ENCODE peak calls at places on chromosomes 12 and 14, in six cellular contexts. One of them, this sample, is unnamed. For H3K9me3, the result is how much of the 10 kb centered on the place peaks cover.

GRCh38 chr12:102513739-102514138 is 33.4 kb upstream of the IGF1 start:
- DNase-seq in PC-3: no peak
- DNase-seq in mammary epithelial cell: no peak
- DNase-seq in CD4-positive, CD25-positive, alpha-beta regulatory T cell: no peak
- DNase-seq in pancreas: no peak
- DNase-seq in effector memory CD4-positive, alpha-beta T cell: no peak
- DNase-seq in this sample: no peak

GRCh38 chr12:40099423-40099853 is 6.4 kb downstream of the SLC2A13 start:
- DNase-seq in PC-3: no peak
- DNase-seq in mammary epithelial cell: no peak
- DNase-seq in CD4-positive, CD25-positive, alpha-beta regulatory T cell: no peak
- DNase-seq in pancreas: no peak
- DNase-seq in effector memory CD4-positive, alpha-beta T cell: no peak
- DNase-seq in this sample: no peak

GRCh38 chr12:19759229-19759628 is 319.9 kb downstream of the AEBP2 start:
- DNase-seq in PC-3: peak
- DNase-seq in mammary epithelial cell: peak
- DNase-seq in CD4-positive, CD25-positive, alpha-beta regulatory T cell: no peak
- DNase-seq in pancreas: no peak
- DNase-seq in effector memory CD4-positive, alpha-beta T cell: no peak
- DNase-seq in this sample: no peak

GRCh38 chr14:71060795-71061455 is 153.7 kb downstream of the PCNX1 start:
- DNase-seq in PC-3: no peak
- DNase-seq in mammary epithelial cell: no peak
- DNase-seq in CD4-positive, CD25-positive, alpha-beta regulatory T cell: no peak
- DNase-seq in pancreas: no peak
- DNase-seq in effector memory CD4-positive, alpha-beta T cell: no peak
- DNase-seq in this sample: no peak

GRCh38 chr12:96247567-96247962 is 53.4 kb downstream of the ELK3 start:
- DNase-seq in PC-3: peak
- DNase-seq in mammary epithelial cell: peak
- DNase-seq in CD4-positive, CD25-positive, alpha-beta regulatory T cell: no peak
- DNase-seq in pancreas: no peak
- DNase-seq in effector memory CD4-positive, alpha-beta T cell: no peak
- DNase-seq in this sample: no peak

GRCh38 chr14:69107407-69108003 is 45.4 kb downstream of the DCAF5 start:
- DNase-seq in PC-3: peak
- DNase-seq in mammary epithelial cell: peak
- DNase-seq in CD4-positive, CD25-positive, alpha-beta regulatory T cell: peak
- DNase-seq in pancreas: no peak
- DNase-seq in effector memory CD4-positive, alpha-beta T cell: no peak
- DNase-seq in this sample: no peak

GRCh38 chr12:29552324-29552927 is 54.9 kb upstream of the OVCH1 start:
- DNase-seq in PC-3: peak
- DNase-seq in mammary epithelial cell: peak
- DNase-seq in CD4-positive, CD25-positive, alpha-beta regulatory T cell: peak
- DNase-seq in pancreas: peak
- DNase-seq in effector memory CD4-positive, alpha-beta T cell: peak
- DNase-seq in this sample: peak

GRCh38 chr14:24367506-24368214 is at the start of gene NFATC4:
- DNase-seq in PC-3: peak
- DNase-seq in mammary epithelial cell: no peak
- DNase-seq in CD4-positive, CD25-positive, alpha-beta regulatory T cell: no peak
- DNase-seq in pancreas: peak
- DNase-seq in effector memory CD4-positive, alpha-beta T cell: no peak
- DNase-seq in this sample: no peak

GRCh38 chr12:26800858-26801257 is 32.1 kb downstream of the ITPR2 start:
- DNase-seq in PC-3: no peak
- DNase-seq in mammary epithelial cell: no peak
- DNase-seq in CD4-positive, CD25-positive, alpha-beta regulatory T cell: no peak
- DNase-seq in pancreas: no peak
- DNase-seq in effector memory CD4-positive, alpha-beta T cell: no peak
- DNase-seq in this sample: no peak

GRCh38 chr14:85060116-85060515 is 469.8 kb upstream of the FLRT2 start:
- DNase-seq in PC-3: no peak
- DNase-seq in mammary epithelial cell: peak
- DNase-seq in CD4-positive, CD25-positive, alpha-beta regulatory T cell: no peak
- DNase-seq in pancreas: no peak
- DNase-seq in effector memory CD4-positive, alpha-beta T cell: no peak
- DNase-seq in this sample: no peak

GRCh38 chr12:110600254-110600653 is 13.7 kb upstream of the TCTN1 start:
- DNase-seq in PC-3: peak
- DNase-seq in mammary epithelial cell: peak
- DNase-seq in CD4-positive, CD25-positive, alpha-beta regulatory T cell: peak
- DNase-seq in pancreas: no peak
- DNase-seq in effector memory CD4-positive, alpha-beta T cell: no peak
- DNase-seq in this sample: no peak

GRCh38 chr14:38278035-38278434 is 22.1 kb upstream of the CLEC14A start:
- DNase-seq in PC-3: peak
- DNase-seq in mammary epithelial cell: no peak
- DNase-seq in CD4-positive, CD25-positive, alpha-beta regulatory T cell: no peak
- DNase-seq in pancreas: no peak
- DNase-seq in effector memory CD4-positive, alpha-beta T cell: no peak
- DNase-seq in this sample: no peak

GRCh38 chr12:123250471-123251383 is 17.5 kb downstream of the MTRFR start:
- DNase-seq in PC-3: peak
- DNase-seq in mammary epithelial cell: peak
- DNase-seq in CD4-positive, CD25-positive, alpha-beta regulatory T cell: no peak
- DNase-seq in pancreas: peak
- DNase-seq in effector memory CD4-positive, alpha-beta T cell: no peak
- DNase-seq in this sample: peak

GRCh38 chr14:68124885-68125731 is 305.5 kb downstream of the RAD51B start:
- DNase-seq in PC-3: peak
- DNase-seq in mammary epithelial cell: peak
- DNase-seq in CD4-positive, CD25-positive, alpha-beta regulatory T cell: no peak
- DNase-seq in pancreas: no peak
- DNase-seq in effector memory CD4-positive, alpha-beta T cell: no peak
- DNase-seq in this sample: no peak

GRCh38 chr14:70640938-70641547 is 673 bp upstream of the TTC9 start:
- DNase-seq in PC-3: peak
- DNase-seq in mammary epithelial cell: peak
- DNase-seq in CD4-positive, CD25-positive, alpha-beta regulatory T cell: peak
- DNase-seq in pancreas: peak
- DNase-seq in effector memory CD4-positive, alpha-beta T cell: peak
- DNase-seq in this sample: no peak

GRCh38 chr14:97485172-97485571 is 688.0 kb downstream of the VRK1 start:
- DNase-seq in PC-3: no peak
- DNase-seq in mammary epithelial cell: no peak
- DNase-seq in CD4-positive, CD25-positive, alpha-beta regulatory T cell: no peak
- DNase-seq in pancreas: no peak
- DNase-seq in effector memory CD4-positive, alpha-beta T cell: no peak
- DNase-seq in this sample: no peak

GRCh38 chr14:97491697-97492096 is 694.5 kb downstream of the VRK1 start:
- DNase-seq in PC-3: no peak
- DNase-seq in mammary epithelial cell: no peak
- DNase-seq in CD4-positive, CD25-positive, alpha-beta regulatory T cell: no peak
- DNase-seq in pancreas: no peak
- DNase-seq in effector memory CD4-positive, alpha-beta T cell: no peak
- DNase-seq in this sample: no peak

GRCh38 chr14:97486601-97487120 is 689.5 kb downstream of the VRK1 start:
- DNase-seq in PC-3: no peak
- DNase-seq in mammary epithelial cell: no peak
- DNase-seq in CD4-positive, CD25-positive, alpha-beta regulatory T cell: no peak
- DNase-seq in pancreas: no peak
- DNase-seq in effector memory CD4-positive, alpha-beta T cell: no peak
- DNase-seq in this sample: no peak

GRCh38 chr14:97489750-97490149 is 692.6 kb downstream of the VRK1 start:
- DNase-seq in PC-3: no peak
- DNase-seq in mammary epithelial cell: no peak
- DNase-seq in CD4-positive, CD25-positive, alpha-beta regulatory T cell: no peak
- DNase-seq in pancreas: no peak
- DNase-seq in effector memory CD4-positive, alpha-beta T cell: no peak
- DNase-seq in this sample: no peak

DNA sequence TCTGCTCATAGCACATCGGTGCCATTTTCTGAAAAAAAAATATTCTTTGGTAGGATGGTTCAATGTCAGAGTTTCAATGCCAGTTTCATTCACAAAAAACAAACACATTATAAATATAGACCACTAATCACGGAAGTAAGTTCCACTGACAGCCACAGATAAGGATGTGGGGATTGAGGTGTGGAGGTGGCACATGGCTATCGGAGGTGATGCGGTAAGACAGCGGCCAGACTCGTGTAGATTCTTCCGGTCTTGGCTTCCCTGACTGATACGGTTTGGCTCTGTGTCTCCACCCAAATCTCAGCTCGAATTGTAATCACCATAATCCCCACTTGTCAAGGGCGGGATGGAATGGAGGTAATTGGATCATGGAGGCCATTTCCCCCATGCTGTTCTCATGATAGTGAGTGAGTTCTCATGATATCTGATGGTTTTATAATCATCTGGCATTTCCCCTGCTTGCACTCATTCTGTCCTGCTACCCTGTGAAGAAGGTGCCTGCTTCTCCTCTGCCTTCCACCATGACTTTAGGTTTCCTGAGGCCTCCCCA is 693.4 kb downstream of the VRK1 start:
- DNase-seq in PC-3: no peak
- DNase-seq in mammary epithelial cell: no peak
- DNase-seq in CD4-positive, CD25-positive, alpha-beta regulatory T cell: no peak
- DNase-seq in pancreas: no peak
- DNase-seq in effector memory CD4-positive, alpha-beta T cell: no peak
- DNase-seq in this sample: no peak
- H3K9me3 ChIP-seq in PC-3: under half
- H3K9me3 ChIP-seq in mammary epithelial cell: under half
- H3K9me3 ChIP-seq in CD4-positive, CD25-positive, alpha-beta regulatory T cell: under half
- H3K9me3 ChIP-seq in pancreas: under half
- H3K9me3 ChIP-seq in effector memory CD4-positive, alpha-beta T cell: under half
- H3K9me3 ChIP-seq in this sample: under half

DNA sequence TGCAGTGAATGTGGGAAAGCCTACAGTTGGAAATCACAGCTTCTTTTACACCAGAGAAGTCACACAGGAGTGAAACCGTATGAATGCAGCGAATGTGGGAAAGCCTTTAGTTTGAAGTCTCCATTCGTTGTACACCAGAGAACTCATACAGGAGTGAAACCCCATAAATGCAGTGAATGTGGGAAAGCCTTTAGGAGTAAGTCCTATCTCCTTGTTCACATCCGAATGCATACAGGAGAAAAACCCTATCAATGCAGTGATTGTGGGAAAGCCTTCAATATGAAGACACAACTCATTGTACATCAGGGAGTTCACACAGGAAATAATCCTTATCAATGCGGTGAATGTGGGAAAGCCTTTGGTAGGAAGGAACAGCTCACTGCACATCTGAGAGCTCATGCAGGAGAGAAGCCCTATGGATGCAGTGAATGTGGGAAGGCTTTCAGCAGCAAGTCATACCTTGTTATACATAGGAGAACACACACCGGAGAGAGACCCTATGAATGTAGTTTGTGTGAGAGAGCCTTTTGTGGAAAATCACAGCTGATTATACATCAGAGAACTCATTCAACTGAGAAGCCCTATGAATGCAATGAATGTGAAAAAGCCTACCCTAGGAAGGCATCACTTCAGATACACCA is 24.6 kb downstream of the ZNF26 start:
- DNase-seq in PC-3: no peak
- DNase-seq in mammary epithelial cell: no peak
- DNase-seq in CD4-positive, CD25-positive, alpha-beta regulatory T cell: peak
- DNase-seq in pancreas: no peak
- DNase-seq in effector memory CD4-positive, alpha-beta T cell: no peak
- DNase-seq in this sample: no peak
- H3K9me3 ChIP-seq in PC-3: under half
- H3K9me3 ChIP-seq in mammary epithelial cell: half or more
- H3K9me3 ChIP-seq in CD4-positive, CD25-positive, alpha-beta regulatory T cell: half or more
- H3K9me3 ChIP-seq in pancreas: under half
- H3K9me3 ChIP-seq in effector memory CD4-positive, alpha-beta T cell: half or more
- H3K9me3 ChIP-seq in this sample: half or more

DNA sequence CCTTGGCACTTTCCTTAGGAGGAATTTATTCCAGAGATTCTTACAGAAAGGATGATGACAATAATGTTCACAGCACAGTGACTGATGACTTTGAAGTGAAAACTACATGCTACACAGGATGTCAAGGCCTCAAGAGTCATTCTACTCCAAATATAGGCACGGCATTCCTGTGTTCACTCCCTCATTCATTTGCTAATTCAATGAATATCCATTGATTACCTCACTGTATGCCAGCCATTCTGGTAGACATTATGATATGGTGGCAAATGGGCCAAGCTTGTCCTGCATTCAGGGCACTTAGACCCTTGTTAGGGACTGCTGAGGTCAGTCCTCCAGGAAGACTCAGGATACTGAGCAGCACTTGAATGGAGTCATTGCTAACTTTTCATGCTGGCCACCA is 48.0 kb downstream of the FOXN4 start:
- DNase-seq in PC-3: no peak
- DNase-seq in mammary epithelial cell: no peak
- DNase-seq in CD4-positive, CD25-positive, alpha-beta regulatory T cell: no peak
- DNase-seq in pancreas: no peak
- DNase-seq in effector memory CD4-positive, alpha-beta T cell: no peak
- DNase-seq in this sample: no peak
- H3K9me3 ChIP-seq in PC-3: under half
- H3K9me3 ChIP-seq in mammary epithelial cell: under half
- H3K9me3 ChIP-seq in CD4-positive, CD25-positive, alpha-beta regulatory T cell: under half
- H3K9me3 ChIP-seq in pancreas: under half
- H3K9me3 ChIP-seq in effector memory CD4-positive, alpha-beta T cell: under half
- H3K9me3 ChIP-seq in this sample: under half

GRCh38 chr12:130700492-130701401 is 15.4 kb downstream of the RIMBP2 start:
- DNase-seq in PC-3: no peak
- DNase-seq in mammary epithelial cell: no peak
- DNase-seq in CD4-positive, CD25-positive, alpha-beta regulatory T cell: no peak
- DNase-seq in pancreas: no peak
- DNase-seq in effector memory CD4-positive, alpha-beta T cell: no peak
- DNase-seq in this sample: no peak

GRCh38 chr12:130696377-130696776 is 19.7 kb downstream of the RIMBP2 start:
- DNase-seq in PC-3: no peak
- DNase-seq in mammary epithelial cell: no peak
- DNase-seq in CD4-positive, CD25-positive, alpha-beta regulatory T cell: no peak
- DNase-seq in pancreas: no peak
- DNase-seq in effector memory CD4-positive, alpha-beta T cell: no peak
- DNase-seq in this sample: no peak

GRCh38 chr12:130695061-130695460 is 21.0 kb downstream of the RIMBP2 start:
- DNase-seq in PC-3: no peak
- DNase-seq in mammary epithelial cell: no peak
- DNase-seq in CD4-positive, CD25-positive, alpha-beta regulatory T cell: no peak
- DNase-seq in pancreas: no peak
- DNase-seq in effector memory CD4-positive, alpha-beta T cell: no peak
- DNase-seq in this sample: no peak

GRCh38 chr12:130701402-130701744 is 14.7 kb downstream of the RIMBP2 start:
- DNase-seq in PC-3: no peak
- DNase-seq in mammary epithelial cell: no peak
- DNase-seq in CD4-positive, CD25-positive, alpha-beta regulatory T cell: no peak
- DNase-seq in pancreas: no peak
- DNase-seq in effector memory CD4-positive, alpha-beta T cell: no peak
- DNase-seq in this sample: no peak

DNA sequence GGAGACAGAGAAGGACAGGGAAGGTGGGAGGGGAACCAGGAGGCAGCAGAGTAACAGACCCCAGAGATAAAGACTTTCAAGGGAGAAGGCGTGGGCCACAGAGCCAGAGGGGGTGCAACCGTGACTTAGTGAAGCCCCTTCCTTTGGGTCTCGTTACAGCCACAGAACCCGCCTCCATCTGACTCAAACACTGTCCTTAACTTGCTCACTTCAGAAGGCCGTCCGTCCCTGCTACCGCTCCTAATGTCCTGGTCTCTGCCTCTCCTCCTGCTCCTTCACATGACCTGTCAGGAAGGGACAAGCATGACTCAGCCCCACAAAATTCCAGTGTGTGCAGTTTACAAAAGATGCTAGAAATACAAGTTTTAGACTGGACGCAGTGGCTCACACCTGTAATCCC is 18.0 kb downstream of the RIMBP2 start:
- DNase-seq in PC-3: peak
- DNase-seq in mammary epithelial cell: no peak
- DNase-seq in CD4-positive, CD25-positive, alpha-beta regulatory T cell: no peak
- DNase-seq in pancreas: no peak
- DNase-seq in effector memory CD4-positive, alpha-beta T cell: no peak
- DNase-seq in this sample: no peak
- H3K9me3 ChIP-seq in PC-3: under half
- H3K9me3 ChIP-seq in mammary epithelial cell: under half
- H3K9me3 ChIP-seq in CD4-positive, CD25-positive, alpha-beta regulatory T cell: under half
- H3K9me3 ChIP-seq in pancreas: under half
- H3K9me3 ChIP-seq in effector memory CD4-positive, alpha-beta T cell: under half
- H3K9me3 ChIP-seq in this sample: under half

This sample was measured in right lobe of liver.